ENCODE peak calls at places on chromosomes 12 and 14, in five cellular contexts. One of them, this sample, is unnamed.

GRCh38 chr12:111597731-111598636 is 1.1 kb downstream of the ATXN2 start:
- DNase-seq in left ventricle myocardium inferior: peak; percentile 53
- DNase-seq in pancreas: peak; percentile 57
- DNase-seq in CD8-positive, alpha-beta T cell: peak; percentile 22
- DNase-seq in heart left ventricle: peak; percentile 63
- DNase-seq in this sample: peak; percentile 66

GRCh38 chr12:2244013-2244861 is 191.4 kb downstream of the CACNA1C start:
- DNase-seq in pancreas: no peak
- DNase-seq in left ventricle myocardium inferior: no peak
- DNase-seq in heart left ventricle: no peak
- DNase-seq in CD8-positive, alpha-beta T cell: no peak
- DNase-seq in this sample: no peak

GRCh38 chr14:101876539-101876938 is 87.8 kb upstream of the DYNC1H1 start:
- DNase-seq in heart left ventricle: peak; percentile 82
- DNase-seq in pancreas: peak; percentile 69
- DNase-seq in CD8-positive, alpha-beta T cell: peak; percentile 87
- DNase-seq in left ventricle myocardium inferior: peak; percentile 79
- DNase-seq in this sample: no peak

GRCh38 chr14:101761032-101761880 is at the start of gene PPP2R5C:
- DNase-seq in CD8-positive, alpha-beta T cell: peak; percentile 92
- DNase-seq in left ventricle myocardium inferior: peak; percentile 95
- DNase-seq in pancreas: peak; percentile 95
- DNase-seq in heart left ventricle: peak; percentile 94
- DNase-seq in this sample: peak; percentile 90

GRCh38 chr12:95083471-95083870 is 10.1 kb upstream of the NR2C1 start:
- DNase-seq in pancreas: no peak
- DNase-seq in left ventricle myocardium inferior: no peak
- DNase-seq in CD8-positive, alpha-beta T cell: no peak
- DNase-seq in heart left ventricle: no peak
- DNase-seq in this sample: no peak

GRCh38 chr14:64614992-64615391 is 65.2 kb downstream of the PPP1R36 start:
- DNase-seq in pancreas: no peak
- DNase-seq in heart left ventricle: no peak
- DNase-seq in left ventricle myocardium inferior: no peak
- DNase-seq in CD8-positive, alpha-beta T cell: no peak
- DNase-seq in this sample: no peak

GRCh38 chr12:18723752-18724151 is 14.1 kb downstream of the PLCZ1 start:
- DNase-seq in CD8-positive, alpha-beta T cell: no peak
- DNase-seq in left ventricle myocardium inferior: no peak
- DNase-seq in heart left ventricle: no peak
- DNase-seq in pancreas: no peak
- DNase-seq in this sample: no peak

GRCh38 chr12:54009171-54010052 is 627 bp downstream of the HOXC8 start:
- DNase-seq in CD8-positive, alpha-beta T cell: no peak
- DNase-seq in pancreas: no peak
- DNase-seq in left ventricle myocardium inferior: no peak
- DNase-seq in heart left ventricle: no peak
- DNase-seq in this sample: no peak

GRCh38 chr14:88554458-88555286 is at the start of gene PTPN21:
- DNase-seq in CD8-positive, alpha-beta T cell: no peak
- DNase-seq in heart left ventricle: peak; percentile 88
- DNase-seq in pancreas: peak; percentile 76
- DNase-seq in left ventricle myocardium inferior: peak; percentile 82
- DNase-seq in this sample: peak; percentile 74

GRCh38 chr14:88242426-88242825 is 80.6 kb downstream of the KCNK10 start:
- DNase-seq in left ventricle myocardium inferior: no peak
- DNase-seq in pancreas: no peak
- DNase-seq in heart left ventricle: no peak
- DNase-seq in CD8-positive, alpha-beta T cell: no peak
- DNase-seq in this sample: no peak

GRCh38 chr12:53770281-53770680 is 18.5 kb upstream of the CISTR start:
- DNase-seq in left ventricle myocardium inferior: no peak
- DNase-seq in pancreas: no peak
- DNase-seq in CD8-positive, alpha-beta T cell: no peak
- DNase-seq in heart left ventricle: no peak
- DNase-seq in this sample: no peak

GRCh38 chr12:123398918-123399617 is 15.1 kb downstream of the KMT5A start:
- DNase-seq in CD8-positive, alpha-beta T cell: no peak
- DNase-seq in left ventricle myocardium inferior: peak; percentile 30
- DNase-seq in heart left ventricle: no peak
- DNase-seq in pancreas: no peak
- DNase-seq in this sample: no peak

GRCh38 chr12:89960011-89960507 is 251.4 kb upstream of the ATP2B1 start:
- DNase-seq in CD8-positive, alpha-beta T cell: no peak
- DNase-seq in pancreas: no peak
- DNase-seq in heart left ventricle: no peak
- DNase-seq in left ventricle myocardium inferior: no peak
- DNase-seq in this sample: no peak

GRCh38 chr14:30143617-30144016 is 216.0 kb upstream of the PRKD1 start:
- DNase-seq in heart left ventricle: no peak
- DNase-seq in pancreas: no peak
- DNase-seq in left ventricle myocardium inferior: no peak
- DNase-seq in CD8-positive, alpha-beta T cell: no peak
- DNase-seq in this sample: no peak

GRCh38 chr14:67623114-67623513 is 3.4 kb downstream of the ARG2 start:
- DNase-seq in heart left ventricle: no peak
- DNase-seq in left ventricle myocardium inferior: no peak
- DNase-seq in pancreas: no peak
- DNase-seq in CD8-positive, alpha-beta T cell: no peak
- DNase-seq in this sample: no peak

GRCh38 chr12:5467941-5468340 is 36.0 kb downstream of the NTF3 start:
- DNase-seq in heart left ventricle: no peak
- DNase-seq in CD8-positive, alpha-beta T cell: no peak
- DNase-seq in left ventricle myocardium inferior: no peak
- DNase-seq in pancreas: no peak
- DNase-seq in this sample: no peak

GRCh38 chr14:49863483-49864262 is 11.1 kb upstream of the NEMF start:
- DNase-seq in pancreas: no peak
- DNase-seq in heart left ventricle: no peak
- DNase-seq in left ventricle myocardium inferior: no peak
- DNase-seq in CD8-positive, alpha-beta T cell: no peak
- DNase-seq in this sample: no peak

GRCh38 chr12:89391726-89392336 is 39.5 kb upstream of the DUSP6 start:
- DNase-seq in left ventricle myocardium inferior: no peak
- DNase-seq in heart left ventricle: no peak
- DNase-seq in pancreas: no peak
- DNase-seq in CD8-positive, alpha-beta T cell: no peak
- DNase-seq in this sample: no peak

GRCh38 chr14:87966816-87967215 is 26.2 kb downstream of the GALC start:
- DNase-seq in CD8-positive, alpha-beta T cell: no peak
- DNase-seq in heart left ventricle: no peak
- DNase-seq in pancreas: no peak
- DNase-seq in left ventricle myocardium inferior: no peak
- DNase-seq in this sample: no peak

GRCh38 chr12:43776498-43776897 is 17.7 kb downstream of the IRAK4 start:
- DNase-seq in pancreas: no peak
- DNase-seq in left ventricle myocardium inferior: no peak
- DNase-seq in CD8-positive, alpha-beta T cell: no peak
- DNase-seq in heart left ventricle: no peak
- DNase-seq in this sample: no peak

GRCh38 chr12:28622416-28622815 is 432.2 kb downstream of the CCDC91 start:
- DNase-seq in heart left ventricle: no peak
- DNase-seq in left ventricle myocardium inferior: no peak
- DNase-seq in CD8-positive, alpha-beta T cell: no peak
- DNase-seq in pancreas: no peak
- DNase-seq in this sample: no peak

GRCh38 chr14:19771895-19772430 is 1.3 kb upstream of the OR4M1 start:
- DNase-seq in pancreas: no peak
- DNase-seq in CD8-positive, alpha-beta T cell: no peak
- DNase-seq in left ventricle myocardium inferior: no peak
- DNase-seq in heart left ventricle: no peak
- DNase-seq in this sample: no peak

GRCh38 chr12:104494816-104495158 is 38.0 kb downstream of the CHST11 start:
- DNase-seq in left ventricle myocardium inferior: no peak
- DNase-seq in heart left ventricle: no peak
- DNase-seq in pancreas: no peak
- DNase-seq in CD8-positive, alpha-beta T cell: no peak
- DNase-seq in this sample: no peak

GRCh38 chr12:50099302-50100008 is 4.4 kb upstream of the GPD1 start:
- DNase-seq in CD8-positive, alpha-beta T cell: no peak
- DNase-seq in left ventricle myocardium inferior: no peak
- DNase-seq in pancreas: no peak
- DNase-seq in heart left ventricle: no peak
- DNase-seq in this sample: no peak

DNA sequence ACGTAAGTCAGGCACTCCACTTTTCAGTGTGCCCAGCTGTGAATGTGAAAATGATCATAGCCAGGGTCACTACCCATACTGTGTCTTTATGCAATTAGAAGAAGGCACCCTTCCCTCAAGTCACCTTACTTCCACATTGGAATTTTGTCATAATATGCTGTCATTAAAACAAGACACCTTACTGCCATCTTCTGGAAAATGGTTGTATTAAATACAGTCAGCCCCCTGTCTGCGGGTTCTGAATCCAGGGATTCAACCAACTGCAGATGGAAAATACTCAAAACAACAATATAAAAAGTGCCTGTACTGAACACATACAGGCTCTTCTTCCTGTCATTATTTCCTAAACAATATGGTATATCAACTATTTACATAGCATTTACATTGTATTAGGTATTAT is 70.2 kb upstream of the TBX5 start:
- DNase-seq in heart left ventricle: no peak
- DNase-seq in left ventricle myocardium inferior: no peak
- DNase-seq in pancreas: no peak
- DNase-seq in CD8-positive, alpha-beta T cell: no peak
- DNase-seq in this sample: no peak
- TF ChIP-seq CTCF in heart left ventricle: peak; percentile 55
- TF ChIP-seq CTCF in left ventricle myocardium inferior: peak; percentile 73
- TF ChIP-seq CTCF in pancreas: no peak
- TF ChIP-seq CTCF in CD8-positive, alpha-beta T cell: no peak
- TF ChIP-seq CTCF in this sample: peak; percentile 21

GRCh38 chr14:68759912-68760311 is 33.0 kb downstream of the ZFP36L1 start:
- DNase-seq in CD8-positive, alpha-beta T cell: no peak
- DNase-seq in pancreas: no peak
- DNase-seq in heart left ventricle: no peak
- DNase-seq in left ventricle myocardium inferior: no peak
- DNase-seq in this sample: no peak

GRCh38 chr14:68766299-68767247 is 26.3 kb downstream of the ZFP36L1 start:
- DNase-seq in CD8-positive, alpha-beta T cell: no peak
- DNase-seq in pancreas: no peak
- DNase-seq in left ventricle myocardium inferior: no peak
- DNase-seq in heart left ventricle: no peak
- DNase-seq in this sample: no peak

GRCh38 chr14:68760771-68761170 is 32.1 kb downstream of the ZFP36L1 start:
- DNase-seq in CD8-positive, alpha-beta T cell: no peak
- DNase-seq in left ventricle myocardium inferior: no peak
- DNase-seq in pancreas: no peak
- DNase-seq in heart left ventricle: no peak
- DNase-seq in this sample: no peak

GRCh38 chr14:68761391-68761790 is 31.5 kb downstream of the ZFP36L1 start:
- DNase-seq in CD8-positive, alpha-beta T cell: no peak
- DNase-seq in pancreas: no peak
- DNase-seq in left ventricle myocardium inferior: no peak
- DNase-seq in heart left ventricle: no peak
- DNase-seq in this sample: no peak

GRCh38 chr14:68762944-68763831 is 29.7 kb downstream of the ZFP36L1 start:
- DNase-seq in heart left ventricle: peak; percentile 86
- DNase-seq in CD8-positive, alpha-beta T cell: no peak
- DNase-seq in left ventricle myocardium inferior: peak; percentile 81
- DNase-seq in pancreas: peak; percentile 91
- DNase-seq in this sample: peak; percentile 51
- TF ChIP-seq CTCF in heart left ventricle: no peak
- TF ChIP-seq CTCF in CD8-positive, alpha-beta T cell: no peak
- TF ChIP-seq CTCF in left ventricle myocardium inferior: no peak
- TF ChIP-seq CTCF in pancreas: no peak
- TF ChIP-seq CTCF in this sample: no peak

GRCh38 chr14:91482278-91483023 is 27.7 kb downstream of the PPP4R3A start:
- DNase-seq in heart left ventricle: no peak
- DNase-seq in pancreas: no peak
- DNase-seq in left ventricle myocardium inferior: no peak
- DNase-seq in CD8-positive, alpha-beta T cell: no peak
- DNase-seq in this sample: no peak

GRCh38 chr14:91484744-91485143 is 25.4 kb downstream of the PPP4R3A start:
- DNase-seq in left ventricle myocardium inferior: no peak
- DNase-seq in heart left ventricle: no peak
- DNase-seq in pancreas: no peak
- DNase-seq in CD8-positive, alpha-beta T cell: no peak
- DNase-seq in this sample: no peak

DNA sequence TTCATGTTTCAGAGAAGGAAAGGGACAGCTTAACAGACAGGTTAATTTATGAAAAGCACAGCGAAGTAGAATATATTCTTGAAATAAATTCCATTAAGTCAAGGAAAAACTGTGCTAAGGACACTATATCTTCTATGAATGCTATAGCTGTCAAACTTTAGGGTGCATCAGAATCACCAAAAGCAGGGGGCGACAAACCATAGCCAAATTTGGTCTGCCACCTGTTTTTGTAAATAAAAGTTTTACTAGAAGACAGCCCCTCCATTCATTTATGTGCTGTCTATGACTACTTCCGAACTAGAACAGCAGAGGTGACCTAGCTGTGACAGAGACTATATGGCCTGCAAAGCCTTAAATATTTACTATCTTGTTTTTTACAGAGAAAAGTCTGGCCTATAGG is 25.9 kb downstream of the PPP4R3A start:
- DNase-seq in left ventricle myocardium inferior: no peak
- DNase-seq in CD8-positive, alpha-beta T cell: no peak
- DNase-seq in heart left ventricle: no peak
- DNase-seq in pancreas: no peak
- DNase-seq in this sample: no peak
- TF ChIP-seq CTCF in left ventricle myocardium inferior: no peak
- TF ChIP-seq CTCF in CD8-positive, alpha-beta T cell: peak; percentile 33
- TF ChIP-seq CTCF in heart left ventricle: no peak
- TF ChIP-seq CTCF in pancreas: no peak
- TF ChIP-seq CTCF in this sample: no peak

GRCh38 chr14:93212432-93212831 is 5.4 kb downstream of the UBR7 start:
- DNase-seq in left ventricle myocardium inferior: no peak
- DNase-seq in CD8-positive, alpha-beta T cell: no peak
- DNase-seq in pancreas: no peak
- DNase-seq in heart left ventricle: no peak
- DNase-seq in this sample: no peak

GRCh38 chr14:93206793-93207467 is at the start of the genes GON7 and UBR7:
- DNase-seq in CD8-positive, alpha-beta T cell: peak; percentile 87
- DNase-seq in left ventricle myocardium inferior: peak; percentile 94
- DNase-seq in heart left ventricle: peak; percentile 96
- DNase-seq in pancreas: peak; percentile 96
- DNase-seq in this sample: peak; percentile 97

DNA sequence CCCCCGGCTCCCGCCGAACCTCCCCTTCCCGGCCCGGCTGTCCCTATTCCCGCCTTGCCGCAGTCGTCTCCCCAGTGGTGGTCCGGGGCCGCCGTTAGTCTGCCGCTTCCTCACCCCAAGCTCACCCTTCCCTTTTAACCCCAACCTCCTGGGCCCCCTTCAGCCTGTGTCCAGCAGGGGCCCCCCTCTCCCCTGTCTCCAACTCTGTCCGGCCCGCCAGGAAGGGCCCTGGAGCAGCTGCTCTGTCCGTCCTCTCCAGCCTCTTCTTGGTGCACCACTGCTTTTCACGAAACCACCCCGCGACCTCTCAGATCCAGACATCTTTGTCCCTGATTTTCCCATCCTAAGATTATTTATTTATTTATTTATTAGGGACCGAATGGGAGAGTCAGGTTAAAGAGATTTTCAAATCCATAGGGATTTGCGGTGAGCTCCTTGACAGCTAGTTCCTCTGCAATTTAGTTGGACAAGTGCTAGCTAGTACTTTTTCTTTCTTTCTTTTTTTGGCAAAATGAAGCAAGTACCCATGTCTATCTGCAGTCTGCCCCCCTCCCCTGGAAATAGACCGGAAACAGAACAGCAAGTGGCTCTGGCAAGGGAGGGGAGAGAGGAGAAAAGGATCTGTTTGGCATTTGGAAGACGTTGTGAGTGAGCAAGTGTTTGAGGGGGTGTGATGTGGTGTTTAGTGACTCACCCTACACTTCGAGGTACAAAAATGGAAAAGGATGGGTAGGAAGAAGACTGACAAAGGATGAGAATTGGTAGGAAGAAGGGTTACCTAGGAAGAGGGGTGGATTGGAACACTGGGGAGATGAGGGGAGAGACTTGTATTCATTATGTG is 632 bp downstream of the UBR7 start:
- DNase-seq in CD8-positive, alpha-beta T cell: peak; percentile 40
- DNase-seq in heart left ventricle: peak; percentile 57
- DNase-seq in left ventricle myocardium inferior: peak; percentile 57
- DNase-seq in pancreas: peak; percentile 54
- DNase-seq in this sample: peak; percentile 66
- TF ChIP-seq CTCF in CD8-positive, alpha-beta T cell: no peak
- TF ChIP-seq CTCF in heart left ventricle: peak; percentile 40
- TF ChIP-seq CTCF in left ventricle myocardium inferior: no peak
- TF ChIP-seq CTCF in pancreas: no peak
- TF ChIP-seq CTCF in this sample: no peak